ENCODE peak calls at places on chromosomes 6 and 20, in five cellular contexts. E is nephron progenitor cell; M is stimulated activated CD4-positive, alpha-beta T cell treated with anti-CD3 and anti-CD28 coated beads, TNF-alpha, amount 100 ng/mL, for 48 hours; H is D341Med; Z is HL-60. S is an unnamed sample.

GRCh38 chr6:81748946-81749345 is 3.5 kb downstream of the TENT5A start:
- DNase-seq in E (no peak), M (no peak), H (no peak), Z (no peak), S (no peak)

GRCh38 chr6:114421219-114421618 is 78.4 kb upstream of the HS3ST5 start:
- DNase-seq in E (no peak), M (no peak), H (no peak), Z (no peak), S (no peak)

GRCh38 chr6:30836431-30836866 is 47.9 kb upstream of the DDR1 start:
- DNase-seq in E (no peak), M (no peak), H (no peak), Z (no peak), S (no peak)

GRCh38 chr6:134379086-134379485 is 61.2 kb upstream of the SGK1 start:
- DNase-seq in E (no peak), M (no peak), H (no peak), Z (no peak), S (no peak)

GRCh38 chr6:131776986-131777385 is 30.8 kb upstream of the ENPP1 start:
- DNase-seq in E (no peak), M (no peak), H (no peak), Z (no peak), S (no peak)

GRCh38 chr20:51531141-51531710 is 11.3 kb downstream of the NFATC2 start:
- DNase-seq in E (no peak), M (peak; percentile 60), H (no peak), Z (no peak), S (no peak)

GRCh38 chr20:63033635-63034510 is 27.1 kb upstream of the BHLHE23 start:
- DNase-seq in E (peak; percentile 43), M (no peak), H (no peak), Z (no peak), S (no peak)

GRCh38 chr6:150303256-150303655 is 65.6 kb upstream of the IYD start:
- DNase-seq in E (no peak), M (no peak), H (no peak), Z (no peak), S (no peak)

GRCh38 chr6:157791461-157791860 is 31.6 kb upstream of the SNX9 start:
- DNase-seq in E (no peak), M (no peak), H (no peak), Z (no peak), S (no peak)

GRCh38 chr6:28589234-28589951 is 63.7 kb downstream of the GPX5 start:
- DNase-seq in E (peak; percentile 70), M (no peak), H (peak; percentile 53), Z (no peak), S (peak; percentile 80)

GRCh38 chr6:75210885-75211739 is 5.3 kb upstream of the COL12A1 start:
- DNase-seq in E (peak; percentile 52), M (no peak), H (no peak), Z (no peak), S (no peak)

GRCh38 chr20:47907031-47907670 is 121.9 kb upstream of the SULF2 start:
- DNase-seq in E (no peak), M (no peak), H (no peak), Z (no peak), S (no peak)

GRCh38 chr6:131787955-131788712 is 19.7 kb upstream of the ENPP1 start:
- DNase-seq in E (no peak), M (no peak), H (no peak), Z (no peak), S (no peak)

GRCh38 chr6:17858576-17858975 is 128.9 kb downstream of the KIF13A start:
- DNase-seq in E (no peak), M (no peak), H (no peak), Z (no peak), S (no peak)

GRCh38 chr6:4740032-4740431 is 36.2 kb upstream of the CDYL start:
- DNase-seq in E (no peak), M (no peak), H (no peak), Z (no peak), S (no peak)

GRCh38 chr20:51396365-51396909 is 146.1 kb downstream of the NFATC2 start:
- DNase-seq in E (no peak), M (no peak), H (no peak), Z (no peak), S (no peak)

S was measured in ecto neural progenitor cell.